ENCODE peak calls at places on chromosome 3, in ten cellular contexts. U is uterus, P is body of pancreas, D is GM12891, Q is K562, S is A549, T is IMR-90, H is heart left ventricle, W is thyroid gland, I is GM12878. M is an unnamed sample.

GRCh38 chr3:23217872-23218554 is 14.9 kb downstream of the UBE2E2 start:
- DNase-seq in U (no peak), P (no peak), D (no peak), Q (no peak), S (no peak), T (peak; percentile 72), H (no peak), W (no peak), I (no peak), M (no peak)

GRCh38 chr3:15724446-15724845 is 73.3 kb downstream of the ANKRD28 start:
- DNase-seq in U (no peak), P (no peak), D (no peak), Q (no peak), S (no peak), T (no peak), H (no peak), W (no peak), I (no peak), M (no peak)

GRCh38 chr3:33658971-33659848 is 58.8 kb downstream of the CLASP2 start:
- DNase-seq in U (peak; percentile 54), P (peak; percentile 73), D (peak; percentile 10), Q (peak; percentile 63), S (peak; percentile 50), T (peak; percentile 88), H (peak; percentile 89), W (peak; percentile 44), I (peak; percentile 23), M (peak; percentile 65)

GRCh38 chr3:125556314-125556713 is 36.3 kb upstream of the SNX4 start:
- DNase-seq in U (no peak), P (no peak), D (no peak), Q (no peak), S (no peak), T (peak; percentile 89), H (no peak), W (no peak), I (no peak), M (no peak)

GRCh38 chr3:177946515-177946914 is 589.7 kb upstream of the KCNMB2 start:
- DNase-seq in U (no peak), P (no peak), D (no peak), Q (no peak), S (no peak), T (no peak), H (no peak), W (no peak), I (no peak), M (no peak)

GRCh38 chr3:82087958-82088357 is 326.5 kb upstream of the GBE1 start:
- DNase-seq in U (no peak), P (no peak), D (no peak), Q (no peak), S (no peak), T (peak; percentile 67), H (no peak), W (no peak), I (no peak), M (no peak)

GRCh38 chr3:55526332-55527030 is 39.4 kb upstream of the WNT5A start:
- DNase-seq in U (no peak), P (peak; percentile 68), D (no peak), Q (no peak), S (no peak), T (no peak), H (no peak), W (no peak), I (no peak), M (no peak)

GRCh38 chr3:25631989-25632388 is 32.7 kb downstream of the TOP2B start:
- DNase-seq in U (no peak), P (no peak), D (no peak), Q (no peak), S (no peak), T (no peak), H (no peak), W (no peak), I (no peak), M (no peak)

GRCh38 chr3:155704771-155705559 is 39.9 kb downstream of the PLCH1 start:
- DNase-seq in U (no peak), P (peak; percentile 34), D (no peak), Q (no peak), S (no peak), T (peak; percentile 14), H (no peak), W (peak; percentile 66), I (no peak), M (no peak)

GRCh38 chr3:23749589-23749988 is 56.2 kb upstream of the UBE2E1 start:
- DNase-seq in U (no peak), P (no peak), D (no peak), Q (no peak), S (no peak), T (no peak), H (no peak), W (no peak), I (no peak), M (no peak)

GRCh38 chr3:190826018-190826417 is 36.5 kb downstream of the GMNC start:
- DNase-seq in U (no peak), P (no peak), D (no peak), Q (no peak), S (no peak), T (no peak), H (no peak), W (peak; percentile 86), I (no peak), M (no peak)

GRCh38 chr3:196941846-196942225 is 492 bp downstream of the NCBP2 start:
- DNase-seq in U (no peak), P (peak; percentile 62), D (peak; percentile 37), Q (peak; percentile 64), S (peak; percentile 28), T (peak; percentile 51), H (peak; percentile 55), W (peak; percentile 43), I (no peak), M (no peak)

GRCh38 chr3:194908972-194909371 is 223.3 kb downstream of the FAM43A start:
- DNase-seq in U (no peak), P (no peak), D (no peak), Q (no peak), S (no peak), T (no peak), H (no peak), W (no peak), I (no peak), M (no peak)

GRCh38 chr3:80733522-80734176 is 965.9 kb upstream of the ROBO1 start:
- DNase-seq in U (no peak), P (peak; percentile 70), D (no peak), Q (peak; percentile 5), S (no peak), T (peak; percentile 46), H (no peak), W (no peak), I (no peak), M (no peak)

GRCh38 chr3:56761887-56762605 is 39.7 kb downstream of the ARHGEF3 start:
- DNase-seq in U (peak; percentile 38), P (no peak), D (no peak), Q (no peak), S (no peak), T (peak; percentile 11), H (no peak), W (no peak), I (no peak), M (no peak)

DNA sequence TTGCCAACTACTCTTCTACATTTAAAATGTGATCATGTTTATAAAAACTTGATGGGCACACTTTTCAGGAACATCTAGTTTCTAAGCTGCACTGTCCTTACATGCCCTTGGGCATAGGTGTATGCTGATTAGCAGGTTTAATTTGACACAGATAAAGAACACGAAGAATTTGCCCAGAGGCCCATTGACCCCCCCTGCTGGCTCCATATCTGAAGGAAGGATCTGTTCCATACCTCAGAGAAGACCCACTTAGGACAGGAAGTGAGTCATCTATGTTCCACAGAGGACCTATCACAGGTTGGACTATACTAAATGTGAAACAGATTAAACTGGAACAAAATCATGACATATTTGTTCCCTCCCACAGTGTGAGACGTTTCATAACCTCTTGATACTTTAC is 92.8 kb upstream of the LPP start:
- DNase-seq in U (peak; percentile 48), P (no peak), D (no peak), Q (no peak), S (peak; percentile 8), T (peak; percentile 64), H (no peak), W (no peak), I (no peak), M (no peak)
- TF ChIP-seq POLR2A in U (no peak), P (no peak), D (no peak), Q (no peak), S (no peak), T (no peak), H (no peak), W (no peak), I (no peak), M (no peak)

GRCh38 chr3:107240183-107241091 is 136.8 kb upstream of the CCDC54 start:
- DNase-seq in U (peak; percentile 68), P (peak; percentile 65), D (peak; percentile 68), Q (peak; percentile 45), S (peak; percentile 70), T (peak; percentile 75), H (peak; percentile 86), W (peak; percentile 77), I (peak; percentile 24), M (peak; percentile 80)
- TF ChIP-seq POLR2A in U (peak; percentile 50), P (peak; percentile 33), D (no peak), Q (no peak), S (peak; percentile 76), T (no peak), H (peak; percentile 59), W (no peak), I (peak; percentile 59), M (peak; percentile 74)

DNA sequence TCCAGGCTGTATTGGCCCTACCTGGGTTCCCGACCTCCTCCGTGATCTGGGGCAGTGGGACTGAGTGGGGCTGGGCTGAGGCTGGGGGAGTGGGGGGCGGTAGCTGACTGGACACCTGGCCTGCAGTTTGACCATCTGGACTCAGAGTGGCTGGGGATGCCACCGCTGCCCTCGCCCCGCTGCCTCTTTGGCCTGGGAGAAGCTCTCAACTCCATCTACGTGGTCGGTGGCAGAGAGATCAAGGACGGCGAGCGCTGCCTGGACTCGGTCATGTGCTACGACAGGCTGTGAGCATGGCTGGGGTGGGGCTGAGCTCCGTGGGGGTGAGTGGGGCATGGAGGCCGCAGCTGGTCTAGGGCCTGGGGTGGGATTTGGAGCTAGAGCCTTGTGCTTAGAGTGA is 2.7 kb downstream of the KLHL40 start:
- DNase-seq in U (no peak), P (no peak), D (no peak), Q (no peak), S (no peak), T (no peak), H (no peak), W (no peak), I (no peak), M (peak; percentile 8)
- TF ChIP-seq POLR2A in U (no peak), P (no peak), D (no peak), Q (no peak), S (no peak), T (no peak), H (no peak), W (no peak), I (no peak), M (no peak)

DNA sequence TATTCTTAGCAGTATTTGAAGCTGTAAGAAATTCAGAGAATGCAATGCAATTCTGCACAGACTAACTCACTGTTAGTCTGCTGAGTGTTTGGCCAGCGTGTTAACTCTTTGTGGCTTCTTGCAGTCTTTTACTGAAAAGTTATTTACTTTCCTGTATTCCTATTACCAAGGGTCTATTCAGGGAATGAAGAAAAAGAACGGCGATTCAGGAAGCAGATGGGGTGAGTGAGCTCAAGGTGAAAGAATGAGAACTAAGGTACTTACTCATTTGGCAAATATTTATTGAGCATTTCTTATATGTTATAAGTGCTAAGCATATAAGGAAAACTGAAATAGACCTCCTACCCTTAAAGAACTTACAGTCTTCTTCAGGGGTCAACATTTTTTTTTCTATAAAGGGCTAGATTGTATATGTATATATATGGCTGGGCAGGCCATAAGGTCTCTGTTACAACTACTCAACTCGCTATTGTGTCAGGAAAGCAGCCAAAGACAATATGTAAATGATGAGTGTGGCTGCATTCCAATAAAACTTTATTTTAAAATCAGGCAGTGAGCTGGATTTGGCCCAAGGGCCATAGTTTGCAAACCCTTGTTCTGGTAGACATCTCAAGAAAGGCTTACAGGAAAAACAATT is 271.9 kb upstream of the GADL1 start:
- DNase-seq in U (no peak), P (no peak), D (no peak), Q (no peak), S (no peak), T (peak; percentile 84), H (no peak), W (peak; percentile 52), I (no peak), M (no peak)
- TF ChIP-seq POLR2A in U (no peak), P (no peak), D (no peak), Q (no peak), S (no peak), T (no peak), H (no peak), W (no peak), I (no peak), M (no peak)

M was measured in ovary.